ENCODE peak calls at places on chromosomes 12 and 14, in five cellular contexts. S, G, V, I and D are unnamed samples.

GRCh38 chr14:59919582-59920377 is at the start of gene LRRC9:
- DNase-seq in S (peak; percentile 20), G (peak; percentile 1), V (no peak), I (peak; percentile 23), D (no peak)

GRCh38 chr14:67757175-67757574 is 55.5 kb downstream of the RDH12 start:
- DNase-seq in S (no peak), G (no peak), V (no peak), I (no peak), D (no peak)

GRCh38 chr12:93793983-93794382 is 116.8 kb downstream of the CRADD start:
- DNase-seq in S (no peak), G (no peak), V (no peak), I (no peak), D (no peak)

GRCh38 chr12:49332891-49333371 is 4.1 kb downstream of the C1QL4 start:
- DNase-seq in S (no peak), G (no peak), V (peak; percentile 70), I (no peak), D (no peak)

GRCh38 chr14:82642425-82642824 is 1108.8 kb upstream of the SEL1L start:
- DNase-seq in S (peak; percentile 1), G (no peak), V (no peak), I (no peak), D (no peak)

GRCh38 chr12:15544589-15544988 is 222.3 kb downstream of the PTPRO start:
- DNase-seq in S (no peak), G (no peak), V (no peak), I (no peak), D (no peak)

GRCh38 chr12:120231316-120232011 is 30.6 kb upstream of the RPLP0 start:
- DNase-seq in S (peak; percentile 44), G (peak; percentile 53), V (peak; percentile 95), I (peak; percentile 59), D (peak; percentile 79)

GRCh38 chr14:67166450-67166853 is 22.8 kb upstream of the GARIN2 start:
- DNase-seq in S (no peak), G (no peak), V (no peak), I (no peak), D (no peak)

GRCh38 chr14:68593806-68594536 is 198.9 kb downstream of the ZFP36L1 start:
- DNase-seq in S (no peak), G (no peak), V (no peak), I (no peak), D (no peak)

GRCh38 chr14:105664691-105665090 is 138.3 kb downstream of the TMEM121 start:
- DNase-seq in S (no peak), G (no peak), V (no peak), I (no peak), D (no peak)

GRCh38 chr12:4164591-4165558 is 108.7 kb upstream of the CCND2 start:
- DNase-seq in S (peak; percentile 45), G (peak; percentile 11), V (peak; percentile 76), I (peak; percentile 68), D (peak; percentile 31)

GRCh38 chr12:84270470-84271140 is 642.0 kb downstream of the SLC6A15 start:
- DNase-seq in S (no peak), G (no peak), V (no peak), I (no peak), D (no peak)

GRCh38 chr14:21494902-21495762 is 16.0 kb downstream of the METTL3 start:
- DNase-seq in S (no peak), G (no peak), V (no peak), I (no peak), D (no peak)

GRCh38 chr14:35050652-35051051 is 4.6 kb downstream of the FAM177A1 start:
- DNase-seq in S (no peak), G (no peak), V (peak; percentile 91), I (peak; percentile 39), D (no peak)

GRCh38 chr12:115620816-115621215 is 656.7 kb downstream of the MED13L start:
- DNase-seq in S (no peak), G (no peak), V (no peak), I (no peak), D (no peak)

GRCh38 chr12:68538722-68539614 is 71.7 kb upstream of the RAP1B start:
- DNase-seq in S (peak; percentile 76), G (peak; percentile 50), V (peak; percentile 88), I (peak; percentile 83), D (peak; percentile 35)

GRCh38 chr14:53027562-53027961 is 76.7 kb upstream of the FERMT2 start:
- DNase-seq in S (no peak), G (no peak), V (no peak), I (no peak), D (no peak)

DNA sequence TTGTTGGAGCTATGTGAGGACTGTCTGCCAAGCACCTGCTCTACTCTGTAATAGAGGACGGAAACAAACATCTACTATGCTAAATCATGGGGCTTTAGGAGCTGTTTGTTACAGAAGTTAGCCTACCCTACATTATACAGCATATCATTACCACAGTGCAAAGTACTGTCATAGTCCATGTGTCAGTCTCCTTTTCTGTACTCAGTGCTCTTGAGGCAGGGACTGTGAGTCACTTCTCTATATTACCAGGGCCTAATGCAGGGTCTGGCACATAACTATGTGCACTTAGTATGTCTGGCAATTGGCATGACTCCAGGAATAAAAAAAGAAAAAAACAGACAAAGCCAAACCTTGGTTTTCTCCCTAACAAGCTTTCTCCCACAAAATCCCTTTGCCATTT is 95.0 kb downstream of the RPAP3 start:
- DNase-seq in S (no peak), G (no peak), V (no peak), I (no peak), D (no peak)
- H3K9me3 ChIP-seq in S (no peaks in the 10 kb centered on the region), G (no peaks in the 10 kb centered on the region), V (no peaks in the 10 kb centered on the region), I (peaks cover 4% of the 10 kb centered on the region), D (peaks cover 9% of the 10 kb centered on the region)

GRCh38 chr12:130712346-130713065 is 3.6 kb downstream of the RIMBP2 start:
- DNase-seq in S (no peak), G (no peak), V (peak; percentile 25), I (no peak), D (no peak)

GRCh38 chr12:130713581-130713991 is 2.5 kb downstream of the RIMBP2 start:
- DNase-seq in S (no peak), G (no peak), V (peak; percentile 38), I (no peak), D (no peak)

GRCh38 chr12:130714591-130715149 is 1.4 kb downstream of the RIMBP2 start:
- DNase-seq in S (no peak), G (no peak), V (peak; percentile 43), I (no peak), D (no peak)

GRCh38 chr12:130715150-130715995 is 726 bp downstream of the RIMBP2 start:
- DNase-seq in S (no peak), G (no peak), V (peak; percentile 57), I (no peak), D (no peak)

DNA sequence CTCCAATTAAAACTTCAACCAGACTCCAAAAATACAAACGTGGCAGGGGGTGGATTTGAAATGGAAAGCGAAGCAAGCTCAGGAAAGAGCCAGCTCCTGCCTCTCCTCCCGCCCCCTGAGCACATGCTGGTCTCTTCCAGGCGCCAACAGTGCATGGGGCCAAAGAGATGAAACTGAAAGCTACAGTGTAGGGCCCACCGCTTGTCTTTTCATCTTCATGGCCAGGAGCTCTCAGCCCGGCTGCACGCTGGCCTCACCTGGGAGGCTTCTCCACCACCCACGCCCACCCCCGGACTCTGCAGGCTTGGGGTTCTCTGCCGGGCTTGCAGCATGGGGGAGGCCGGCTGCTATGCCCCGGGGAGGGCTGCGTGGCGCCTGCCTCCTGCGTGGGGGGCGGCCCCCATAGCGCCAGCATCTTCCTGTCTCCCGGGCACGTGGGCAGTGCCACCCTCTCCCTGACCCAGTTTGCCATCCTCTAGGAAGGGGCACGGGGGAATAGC is 2.0 kb downstream of the RIMBP2 start:
- DNase-seq in S (no peak), G (no peak), V (peak; percentile 52), I (no peak), D (no peak)
- H3K4me3 ChIP-seq in S (no peak overlapping the region), G (no peak overlapping the region), V (peak overlapping the region; percentile 28), I (peak overlapping the region; percentile 41), D (no peak overlapping the region)

DNA sequence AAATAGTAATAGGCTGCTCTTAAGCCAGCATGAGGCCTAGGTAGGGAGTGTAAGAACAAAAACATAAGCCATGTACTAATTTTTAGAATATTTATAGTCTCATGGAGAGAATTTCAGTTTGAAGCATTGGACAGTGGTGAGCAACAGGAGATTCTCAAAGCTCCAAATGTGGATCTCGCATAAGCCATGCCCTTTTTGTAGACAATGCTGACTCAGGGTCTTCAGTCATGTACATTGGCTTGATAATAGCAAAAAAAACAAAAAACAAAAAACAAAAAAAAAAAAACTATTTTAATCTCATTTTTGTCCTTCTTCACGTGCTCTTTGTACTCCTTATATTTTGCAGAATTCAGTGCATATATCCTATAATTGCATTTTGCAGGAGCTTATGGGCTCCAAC is 402.9 kb downstream of the TMTC2 start:
- DNase-seq in S (no peak), G (no peak), V (no peak), I (no peak), D (no peak)
- H3K27ac ChIP-seq in S (no peak overlapping the region), G (no peak overlapping the region), V (no peak overlapping the region), I (no peak overlapping the region), D (no peak overlapping the region)

DNA sequence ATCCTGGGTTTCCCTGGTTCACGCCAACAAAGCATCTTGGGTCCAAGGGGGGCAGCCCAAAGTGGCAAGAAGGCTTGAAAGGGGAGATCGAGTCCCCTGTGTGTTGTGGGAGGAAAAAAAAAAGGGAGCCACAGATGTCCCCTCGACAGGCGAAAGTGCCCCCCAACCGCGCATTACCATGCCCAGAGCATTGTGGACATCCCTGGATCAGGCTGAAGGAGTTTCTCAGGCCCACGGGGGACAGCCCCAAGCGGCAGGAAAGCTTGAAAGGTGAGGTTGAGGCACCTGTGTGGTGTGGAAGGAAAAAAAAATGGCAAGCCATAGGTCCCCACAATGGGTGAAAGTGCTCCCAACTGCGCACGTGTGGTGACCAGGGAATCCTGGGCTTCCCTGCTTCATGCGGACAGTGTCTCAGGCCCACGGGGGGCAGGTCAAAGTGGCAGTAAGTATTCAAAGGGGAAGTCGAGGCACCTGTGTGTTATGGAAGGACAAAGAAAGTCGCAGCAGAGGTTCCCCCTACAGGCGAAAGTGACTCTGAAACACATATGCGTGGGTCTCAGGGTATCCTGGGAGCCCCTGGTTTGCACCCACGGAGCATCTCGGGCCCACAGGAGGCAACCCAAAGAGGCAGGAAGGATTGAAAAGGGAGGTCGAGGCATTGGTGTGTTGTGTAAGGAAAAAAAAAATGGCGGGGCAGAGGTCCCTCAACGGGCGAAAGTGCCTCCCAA is 580.1 kb downstream of the ALG10 start:
- DNase-seq in S (no peak), G (no peak), V (no peak), I (no peak), D (no peak)
- H3K9me3 ChIP-seq in S (no peaks in the 10 kb centered on the region), G (no peaks in the 10 kb centered on the region), V (no peaks in the 10 kb centered on the region), I (peaks cover 37% of the 10 kb centered on the region), D (peaks cover 5% of the 10 kb centered on the region)

DNA sequence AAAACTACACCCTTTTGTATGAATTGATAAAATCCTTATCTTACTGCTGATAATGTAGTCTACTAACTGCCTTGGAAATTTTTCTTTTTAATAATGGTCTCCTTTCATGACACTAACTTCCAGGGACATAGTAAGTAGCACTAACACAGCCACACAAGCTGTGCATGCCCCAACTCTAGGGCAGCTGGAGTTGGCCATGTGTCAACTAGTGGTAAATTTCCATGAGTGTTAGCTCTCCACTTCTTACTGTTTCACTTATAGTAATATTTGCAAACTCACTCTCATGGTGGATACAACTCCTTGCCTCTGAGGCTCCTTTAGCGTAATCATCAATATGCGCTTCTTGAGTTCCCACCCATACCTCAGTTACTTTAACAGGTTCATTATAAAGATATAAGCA is 38.0 kb downstream of the LGR5 start:
- DNase-seq in S (no peak), G (no peak), V (no peak), I (no peak), D (no peak)
- H3K4me3 ChIP-seq in S (no peak overlapping the region), G (no peak overlapping the region), V (no peak overlapping the region), I (no peak overlapping the region), D (no peak overlapping the region)